ENCODE peak calls at places on chromosomes 16 and 17, in eight cellular contexts. One of them, this sample, is unnamed.
A peak's percentile ranks its signal among the peaks of the same experiment; 100 is the strongest.

GRCh38 chr17:65559802-65560627 is 1.4 kb downstream of the AXIN2 start:
- DNase-seq in stimulated activated CD8-positive, alpha-beta memory T cell treated with anti-CD3 and anti-CD28 coated beads, Interleukin-7, amount 100 ng/mL, for 24 hours: no peak
- DNase-seq in CD8-positive, alpha-beta memory T cell: peak; percentile 49
- DNase-seq in activated effector memory CD4-positive, alpha-beta T cell treated with Interleukin-2 at 50 U/mL for 16 hours: peak; percentile 18
- DNase-seq in Caco-2: peak; percentile 74
- DNase-seq in IMR-90: no peak
- DNase-seq in naive B cell: peak; percentile 10
- DNase-seq in HEK293T: peak; percentile 39
- DNase-seq in this sample: no peak

GRCh38 chr16:85902366-85903155 is 3.6 kb downstream of the IRF8 start:
- DNase-seq in stimulated activated CD8-positive, alpha-beta memory T cell treated with anti-CD3 and anti-CD28 coated beads, Interleukin-7, amount 100 ng/mL, for 24 hours: no peak
- DNase-seq in CD8-positive, alpha-beta memory T cell: peak; percentile 49
- DNase-seq in activated effector memory CD4-positive, alpha-beta T cell treated with Interleukin-2 at 50 U/mL for 16 hours: peak; percentile 13
- DNase-seq in Caco-2: no peak
- DNase-seq in IMR-90: no peak
- DNase-seq in naive B cell: peak; percentile 87
- DNase-seq in HEK293T: no peak
- DNase-seq in this sample: no peak

GRCh38 chr16:72679856-72680255 is 368.1 kb downstream of the ZFHX3 start:
- DNase-seq in stimulated activated CD8-positive, alpha-beta memory T cell treated with anti-CD3 and anti-CD28 coated beads, Interleukin-7, amount 100 ng/mL, for 24 hours: no peak
- DNase-seq in CD8-positive, alpha-beta memory T cell: no peak
- DNase-seq in activated effector memory CD4-positive, alpha-beta T cell treated with Interleukin-2 at 50 U/mL for 16 hours: no peak
- DNase-seq in Caco-2: no peak
- DNase-seq in IMR-90: no peak
- DNase-seq in naive B cell: no peak
- DNase-seq in HEK293T: no peak
- DNase-seq in this sample: no peak

GRCh38 chr16:49524578-49525315 is 151.1 kb downstream of the C16orf78 start:
- DNase-seq in stimulated activated CD8-positive, alpha-beta memory T cell treated with anti-CD3 and anti-CD28 coated beads, Interleukin-7, amount 100 ng/mL, for 24 hours: no peak
- DNase-seq in CD8-positive, alpha-beta memory T cell: no peak
- DNase-seq in activated effector memory CD4-positive, alpha-beta T cell treated with Interleukin-2 at 50 U/mL for 16 hours: no peak
- DNase-seq in Caco-2: no peak
- DNase-seq in IMR-90: no peak
- DNase-seq in naive B cell: no peak
- DNase-seq in HEK293T: no peak
- DNase-seq in this sample: no peak

GRCh38 chr17:74393323-74393942 is 26.1 kb downstream of the GPR142 start:
- DNase-seq in stimulated activated CD8-positive, alpha-beta memory T cell treated with anti-CD3 and anti-CD28 coated beads, Interleukin-7, amount 100 ng/mL, for 24 hours: no peak
- DNase-seq in CD8-positive, alpha-beta memory T cell: no peak
- DNase-seq in activated effector memory CD4-positive, alpha-beta T cell treated with Interleukin-2 at 50 U/mL for 16 hours: no peak
- DNase-seq in Caco-2: no peak
- DNase-seq in IMR-90: no peak
- DNase-seq in naive B cell: no peak
- DNase-seq in HEK293T: no peak
- DNase-seq in this sample: no peak

GRCh38 chr16:78684040-78684611 is 584.7 kb downstream of the WWOX start:
- DNase-seq in stimulated activated CD8-positive, alpha-beta memory T cell treated with anti-CD3 and anti-CD28 coated beads, Interleukin-7, amount 100 ng/mL, for 24 hours: no peak
- DNase-seq in CD8-positive, alpha-beta memory T cell: no peak
- DNase-seq in activated effector memory CD4-positive, alpha-beta T cell treated with Interleukin-2 at 50 U/mL for 16 hours: no peak
- DNase-seq in Caco-2: peak; percentile 54
- DNase-seq in IMR-90: peak; percentile 43
- DNase-seq in naive B cell: no peak
- DNase-seq in HEK293T: no peak
- DNase-seq in this sample: no peak

GRCh38 chr17:45347451-45347850 is 30.6 kb upstream of the MAP3K14 start:
- DNase-seq in stimulated activated CD8-positive, alpha-beta memory T cell treated with anti-CD3 and anti-CD28 coated beads, Interleukin-7, amount 100 ng/mL, for 24 hours: no peak
- DNase-seq in CD8-positive, alpha-beta memory T cell: no peak
- DNase-seq in activated effector memory CD4-positive, alpha-beta T cell treated with Interleukin-2 at 50 U/mL for 16 hours: no peak
- DNase-seq in Caco-2: no peak
- DNase-seq in IMR-90: no peak
- DNase-seq in naive B cell: no peak
- DNase-seq in HEK293T: no peak
- DNase-seq in this sample: no peak

GRCh38 chr16:57383276-57384247 is 11.3 kb downstream of the CX3CL1 start:
- DNase-seq in stimulated activated CD8-positive, alpha-beta memory T cell treated with anti-CD3 and anti-CD28 coated beads, Interleukin-7, amount 100 ng/mL, for 24 hours: no peak
- DNase-seq in CD8-positive, alpha-beta memory T cell: no peak
- DNase-seq in activated effector memory CD4-positive, alpha-beta T cell treated with Interleukin-2 at 50 U/mL for 16 hours: no peak
- DNase-seq in Caco-2: peak; percentile 53
- DNase-seq in IMR-90: peak; percentile 36
- DNase-seq in naive B cell: no peak
- DNase-seq in HEK293T: no peak
- DNase-seq in this sample: peak; percentile 13

GRCh38 chr17:75557075-75557851 is 30.3 kb upstream of the MYO15B start:
- DNase-seq in stimulated activated CD8-positive, alpha-beta memory T cell treated with anti-CD3 and anti-CD28 coated beads, Interleukin-7, amount 100 ng/mL, for 24 hours: no peak
- DNase-seq in CD8-positive, alpha-beta memory T cell: no peak
- DNase-seq in activated effector memory CD4-positive, alpha-beta T cell treated with Interleukin-2 at 50 U/mL for 16 hours: no peak
- DNase-seq in Caco-2: peak; percentile 82
- DNase-seq in IMR-90: peak; percentile 17
- DNase-seq in naive B cell: no peak
- DNase-seq in HEK293T: no peak
- DNase-seq in this sample: no peak

GRCh38 chr17:68599091-68599872 is 1.9 kb downstream of the FAM20A start:
- DNase-seq in stimulated activated CD8-positive, alpha-beta memory T cell treated with anti-CD3 and anti-CD28 coated beads, Interleukin-7, amount 100 ng/mL, for 24 hours: no peak
- DNase-seq in CD8-positive, alpha-beta memory T cell: no peak
- DNase-seq in activated effector memory CD4-positive, alpha-beta T cell treated with Interleukin-2 at 50 U/mL for 16 hours: no peak
- DNase-seq in Caco-2: peak; percentile 47
- DNase-seq in IMR-90: no peak
- DNase-seq in naive B cell: no peak
- DNase-seq in HEK293T: no peak
- DNase-seq in this sample: no peak

GRCh38 chr16:69567031-69567680 is 1.4 kb downstream of the NFAT5 start:
- DNase-seq in stimulated activated CD8-positive, alpha-beta memory T cell treated with anti-CD3 and anti-CD28 coated beads, Interleukin-7, amount 100 ng/mL, for 24 hours: no peak
- DNase-seq in CD8-positive, alpha-beta memory T cell: peak; percentile 31
- DNase-seq in activated effector memory CD4-positive, alpha-beta T cell treated with Interleukin-2 at 50 U/mL for 16 hours: no peak
- DNase-seq in Caco-2: peak; percentile 52
- DNase-seq in IMR-90: peak; percentile 33
- DNase-seq in naive B cell: peak; percentile 40
- DNase-seq in HEK293T: peak; percentile 18
- DNase-seq in this sample: peak; percentile 3

GRCh38 chr17:20981046-20981920 is 61.5 kb downstream of the USP22 start:
- DNase-seq in stimulated activated CD8-positive, alpha-beta memory T cell treated with anti-CD3 and anti-CD28 coated beads, Interleukin-7, amount 100 ng/mL, for 24 hours: no peak
- DNase-seq in CD8-positive, alpha-beta memory T cell: no peak
- DNase-seq in activated effector memory CD4-positive, alpha-beta T cell treated with Interleukin-2 at 50 U/mL for 16 hours: no peak
- DNase-seq in Caco-2: no peak
- DNase-seq in IMR-90: no peak
- DNase-seq in naive B cell: no peak
- DNase-seq in HEK293T: no peak
- DNase-seq in this sample: no peak

GRCh38 chr17:81537856-81538555 is 9.8 kb downstream of the FSCN2 start:
- DNase-seq in stimulated activated CD8-positive, alpha-beta memory T cell treated with anti-CD3 and anti-CD28 coated beads, Interleukin-7, amount 100 ng/mL, for 24 hours: no peak
- DNase-seq in CD8-positive, alpha-beta memory T cell: no peak
- DNase-seq in activated effector memory CD4-positive, alpha-beta T cell treated with Interleukin-2 at 50 U/mL for 16 hours: no peak
- DNase-seq in Caco-2: no peak
- DNase-seq in IMR-90: no peak
- DNase-seq in naive B cell: no peak
- DNase-seq in HEK293T: no peak
- DNase-seq in this sample: no peak

GRCh38 chr16:49649013-49649785 is 206.7 kb downstream of the ZNF423 start:
- DNase-seq in stimulated activated CD8-positive, alpha-beta memory T cell treated with anti-CD3 and anti-CD28 coated beads, Interleukin-7, amount 100 ng/mL, for 24 hours: no peak
- DNase-seq in CD8-positive, alpha-beta memory T cell: no peak
- DNase-seq in activated effector memory CD4-positive, alpha-beta T cell treated with Interleukin-2 at 50 U/mL for 16 hours: no peak
- DNase-seq in Caco-2: no peak
- DNase-seq in IMR-90: no peak
- DNase-seq in naive B cell: no peak
- DNase-seq in HEK293T: no peak
- DNase-seq in this sample: no peak

GRCh38 chr17:19346351-19347255 is 15.9 kb downstream of the B9D1 start:
- DNase-seq in stimulated activated CD8-positive, alpha-beta memory T cell treated with anti-CD3 and anti-CD28 coated beads, Interleukin-7, amount 100 ng/mL, for 24 hours: no peak
- DNase-seq in CD8-positive, alpha-beta memory T cell: no peak
- DNase-seq in activated effector memory CD4-positive, alpha-beta T cell treated with Interleukin-2 at 50 U/mL for 16 hours: no peak
- DNase-seq in Caco-2: peak; percentile 38
- DNase-seq in IMR-90: peak; percentile 91
- DNase-seq in naive B cell: no peak
- DNase-seq in HEK293T: no peak
- DNase-seq in this sample: peak; percentile 89

GRCh38 chr16:88768041-88768876 is 16.8 kb downstream of the PIEZO1 start:
- DNase-seq in stimulated activated CD8-positive, alpha-beta memory T cell treated with anti-CD3 and anti-CD28 coated beads, Interleukin-7, amount 100 ng/mL, for 24 hours: no peak
- DNase-seq in CD8-positive, alpha-beta memory T cell: no peak
- DNase-seq in activated effector memory CD4-positive, alpha-beta T cell treated with Interleukin-2 at 50 U/mL for 16 hours: no peak
- DNase-seq in Caco-2: no peak
- DNase-seq in IMR-90: peak; percentile 57
- DNase-seq in naive B cell: no peak
- DNase-seq in HEK293T: no peak
- DNase-seq in this sample: no peak

GRCh38 chr16:56972403-56972802 is 10.7 kb downstream of the CETP start:
- DNase-seq in stimulated activated CD8-positive, alpha-beta memory T cell treated with anti-CD3 and anti-CD28 coated beads, Interleukin-7, amount 100 ng/mL, for 24 hours: no peak
- DNase-seq in CD8-positive, alpha-beta memory T cell: no peak
- DNase-seq in activated effector memory CD4-positive, alpha-beta T cell treated with Interleukin-2 at 50 U/mL for 16 hours: no peak
- DNase-seq in Caco-2: no peak
- DNase-seq in IMR-90: no peak
- DNase-seq in naive B cell: no peak
- DNase-seq in HEK293T: no peak
- DNase-seq in this sample: no peak

GRCh38 chr17:33049781-33050414 is 58.3 kb downstream of the SPACA3 start:
- DNase-seq in stimulated activated CD8-positive, alpha-beta memory T cell treated with anti-CD3 and anti-CD28 coated beads, Interleukin-7, amount 100 ng/mL, for 24 hours: peak; percentile 7
- DNase-seq in CD8-positive, alpha-beta memory T cell: no peak
- DNase-seq in activated effector memory CD4-positive, alpha-beta T cell treated with Interleukin-2 at 50 U/mL for 16 hours: no peak
- DNase-seq in Caco-2: peak; percentile 50
- DNase-seq in IMR-90: peak; percentile 48
- DNase-seq in naive B cell: peak; percentile 6
- DNase-seq in HEK293T: peak; percentile 58
- DNase-seq in this sample: peak; percentile 76

GRCh38 chr17:15349119-15349518 is 7.7 kb upstream of the TEKT3 start:
- DNase-seq in stimulated activated CD8-positive, alpha-beta memory T cell treated with anti-CD3 and anti-CD28 coated beads, Interleukin-7, amount 100 ng/mL, for 24 hours: no peak
- DNase-seq in CD8-positive, alpha-beta memory T cell: no peak
- DNase-seq in activated effector memory CD4-positive, alpha-beta T cell treated with Interleukin-2 at 50 U/mL for 16 hours: no peak
- DNase-seq in Caco-2: no peak
- DNase-seq in IMR-90: no peak
- DNase-seq in naive B cell: no peak
- DNase-seq in HEK293T: no peak
- DNase-seq in this sample: no peak

GRCh38 chr17:70521821-70522256 is 352.5 kb downstream of the KCNJ2 start:
- DNase-seq in stimulated activated CD8-positive, alpha-beta memory T cell treated with anti-CD3 and anti-CD28 coated beads, Interleukin-7, amount 100 ng/mL, for 24 hours: no peak
- DNase-seq in CD8-positive, alpha-beta memory T cell: no peak
- DNase-seq in activated effector memory CD4-positive, alpha-beta T cell treated with Interleukin-2 at 50 U/mL for 16 hours: no peak
- DNase-seq in Caco-2: no peak
- DNase-seq in IMR-90: peak; percentile 24
- DNase-seq in naive B cell: no peak
- DNase-seq in HEK293T: no peak
- DNase-seq in this sample: peak; percentile 4

GRCh38 chr16:89268585-89268984 is 51.1 kb downstream of the ZNF778 start:
- DNase-seq in stimulated activated CD8-positive, alpha-beta memory T cell treated with anti-CD3 and anti-CD28 coated beads, Interleukin-7, amount 100 ng/mL, for 24 hours: no peak
- DNase-seq in CD8-positive, alpha-beta memory T cell: no peak
- DNase-seq in activated effector memory CD4-positive, alpha-beta T cell treated with Interleukin-2 at 50 U/mL for 16 hours: no peak
- DNase-seq in Caco-2: no peak
- DNase-seq in IMR-90: no peak
- DNase-seq in naive B cell: no peak
- DNase-seq in HEK293T: no peak
- DNase-seq in this sample: no peak

GRCh38 chr17:59361386-59361785 is 29.9 kb downstream of the YPEL2 start:
- DNase-seq in stimulated activated CD8-positive, alpha-beta memory T cell treated with anti-CD3 and anti-CD28 coated beads, Interleukin-7, amount 100 ng/mL, for 24 hours: no peak
- DNase-seq in CD8-positive, alpha-beta memory T cell: no peak
- DNase-seq in activated effector memory CD4-positive, alpha-beta T cell treated with Interleukin-2 at 50 U/mL for 16 hours: no peak
- DNase-seq in Caco-2: no peak
- DNase-seq in IMR-90: peak; percentile 81
- DNase-seq in naive B cell: no peak
- DNase-seq in HEK293T: no peak
- DNase-seq in this sample: no peak

GRCh38 chr17:307741-308507 is 44.7 kb downstream of the RPH3AL start:
- DNase-seq in stimulated activated CD8-positive, alpha-beta memory T cell treated with anti-CD3 and anti-CD28 coated beads, Interleukin-7, amount 100 ng/mL, for 24 hours: no peak
- DNase-seq in CD8-positive, alpha-beta memory T cell: no peak
- DNase-seq in activated effector memory CD4-positive, alpha-beta T cell treated with Interleukin-2 at 50 U/mL for 16 hours: no peak
- DNase-seq in Caco-2: no peak
- DNase-seq in IMR-90: no peak
- DNase-seq in naive B cell: no peak
- DNase-seq in HEK293T: no peak
- DNase-seq in this sample: no peak

GRCh38 chr16:3188925-3189825 is 1.2 kb downstream of the OR1F1 start:
- DNase-seq in stimulated activated CD8-positive, alpha-beta memory T cell treated with anti-CD3 and anti-CD28 coated beads, Interleukin-7, amount 100 ng/mL, for 24 hours: no peak
- DNase-seq in CD8-positive, alpha-beta memory T cell: peak; percentile 29
- DNase-seq in activated effector memory CD4-positive, alpha-beta T cell treated with Interleukin-2 at 50 U/mL for 16 hours: no peak
- DNase-seq in Caco-2: no peak
- DNase-seq in IMR-90: peak; percentile 59
- DNase-seq in naive B cell: no peak
- DNase-seq in HEK293T: peak; percentile 50
- DNase-seq in this sample: no peak

GRCh38 chr17:10668771-10669170 is 11.7 kb upstream of the MYH3 start:
- DNase-seq in stimulated activated CD8-positive, alpha-beta memory T cell treated with anti-CD3 and anti-CD28 coated beads, Interleukin-7, amount 100 ng/mL, for 24 hours: no peak
- DNase-seq in CD8-positive, alpha-beta memory T cell: no peak
- DNase-seq in activated effector memory CD4-positive, alpha-beta T cell treated with Interleukin-2 at 50 U/mL for 16 hours: no peak
- DNase-seq in Caco-2: peak; percentile 35
- DNase-seq in IMR-90: peak; percentile 83
- DNase-seq in naive B cell: no peak
- DNase-seq in HEK293T: no peak
- DNase-seq in this sample: no peak

GRCh38 chr17:56604691-56605090 is 11.2 kb downstream of the NOG start:
- DNase-seq in stimulated activated CD8-positive, alpha-beta memory T cell treated with anti-CD3 and anti-CD28 coated beads, Interleukin-7, amount 100 ng/mL, for 24 hours: no peak
- DNase-seq in CD8-positive, alpha-beta memory T cell: no peak
- DNase-seq in activated effector memory CD4-positive, alpha-beta T cell treated with Interleukin-2 at 50 U/mL for 16 hours: no peak
- DNase-seq in Caco-2: no peak
- DNase-seq in IMR-90: no peak
- DNase-seq in naive B cell: no peak
- DNase-seq in HEK293T: no peak
- DNase-seq in this sample: no peak

GRCh38 chr17:44297975-44298374 is 10.4 kb upstream of the RUNDC3A start:
- DNase-seq in stimulated activated CD8-positive, alpha-beta memory T cell treated with anti-CD3 and anti-CD28 coated beads, Interleukin-7, amount 100 ng/mL, for 24 hours: no peak
- DNase-seq in CD8-positive, alpha-beta memory T cell: no peak
- DNase-seq in activated effector memory CD4-positive, alpha-beta T cell treated with Interleukin-2 at 50 U/mL for 16 hours: no peak
- DNase-seq in Caco-2: no peak
- DNase-seq in IMR-90: no peak
- DNase-seq in naive B cell: no peak
- DNase-seq in HEK293T: no peak
- DNase-seq in this sample: no peak

GRCh38 chr16:1543085-1543896 is 9.8 kb downstream of the TMEM204 start:
- DNase-seq in stimulated activated CD8-positive, alpha-beta memory T cell treated with anti-CD3 and anti-CD28 coated beads, Interleukin-7, amount 100 ng/mL, for 24 hours: peak; percentile 35
- DNase-seq in CD8-positive, alpha-beta memory T cell: peak; percentile 38
- DNase-seq in activated effector memory CD4-positive, alpha-beta T cell treated with Interleukin-2 at 50 U/mL for 16 hours: peak; percentile 20
- DNase-seq in Caco-2: no peak
- DNase-seq in IMR-90: peak; percentile 76
- DNase-seq in naive B cell: peak; percentile 34
- DNase-seq in HEK293T: peak; percentile 56
- DNase-seq in this sample: peak; percentile 53

GRCh38 chr17:42067371-42068180 is 17.2 kb upstream of the C17orf113 start:
- DNase-seq in stimulated activated CD8-positive, alpha-beta memory T cell treated with anti-CD3 and anti-CD28 coated beads, Interleukin-7, amount 100 ng/mL, for 24 hours: peak; percentile 54
- DNase-seq in CD8-positive, alpha-beta memory T cell: peak; percentile 56
- DNase-seq in activated effector memory CD4-positive, alpha-beta T cell treated with Interleukin-2 at 50 U/mL for 16 hours: peak; percentile 53
- DNase-seq in Caco-2: peak; percentile 74
- DNase-seq in IMR-90: peak; percentile 23
- DNase-seq in naive B cell: peak; percentile 61
- DNase-seq in HEK293T: peak; percentile 80
- DNase-seq in this sample: peak; percentile 50

GRCh38 chr17:40548491-40548981 is 16.7 kb downstream of the CCR7 start:
- DNase-seq in stimulated activated CD8-positive, alpha-beta memory T cell treated with anti-CD3 and anti-CD28 coated beads, Interleukin-7, amount 100 ng/mL, for 24 hours: no peak
- DNase-seq in CD8-positive, alpha-beta memory T cell: no peak
- DNase-seq in activated effector memory CD4-positive, alpha-beta T cell treated with Interleukin-2 at 50 U/mL for 16 hours: no peak
- DNase-seq in Caco-2: no peak
- DNase-seq in IMR-90: no peak
- DNase-seq in naive B cell: no peak
- DNase-seq in HEK293T: no peak
- DNase-seq in this sample: no peak

GRCh38 chr17:69997332-69997731 is 77.7 kb upstream of the KCNJ16 start:
- DNase-seq in stimulated activated CD8-positive, alpha-beta memory T cell treated with anti-CD3 and anti-CD28 coated beads, Interleukin-7, amount 100 ng/mL, for 24 hours: no peak
- DNase-seq in CD8-positive, alpha-beta memory T cell: no peak
- DNase-seq in activated effector memory CD4-positive, alpha-beta T cell treated with Interleukin-2 at 50 U/mL for 16 hours: no peak
- DNase-seq in Caco-2: no peak
- DNase-seq in IMR-90: peak; percentile 73
- DNase-seq in naive B cell: no peak
- DNase-seq in HEK293T: no peak
- DNase-seq in this sample: no peak

GRCh38 chr17:57842280-57842679 is 7.6 kb downstream of the MRPS23 start:
- DNase-seq in stimulated activated CD8-positive, alpha-beta memory T cell treated with anti-CD3 and anti-CD28 coated beads, Interleukin-7, amount 100 ng/mL, for 24 hours: no peak
- DNase-seq in CD8-positive, alpha-beta memory T cell: no peak
- DNase-seq in activated effector memory CD4-positive, alpha-beta T cell treated with Interleukin-2 at 50 U/mL for 16 hours: no peak
- DNase-seq in Caco-2: no peak
- DNase-seq in IMR-90: no peak
- DNase-seq in naive B cell: no peak
- DNase-seq in HEK293T: no peak
- DNase-seq in this sample: no peak

GRCh38 chr17:69501591-69502468 is 87.3 kb downstream of the MAP2K6 start:
- DNase-seq in stimulated activated CD8-positive, alpha-beta memory T cell treated with anti-CD3 and anti-CD28 coated beads, Interleukin-7, amount 100 ng/mL, for 24 hours: no peak
- DNase-seq in CD8-positive, alpha-beta memory T cell: no peak
- DNase-seq in activated effector memory CD4-positive, alpha-beta T cell treated with Interleukin-2 at 50 U/mL for 16 hours: no peak
- DNase-seq in Caco-2: peak; percentile 62
- DNase-seq in IMR-90: peak; percentile 90
- DNase-seq in naive B cell: no peak
- DNase-seq in HEK293T: peak; percentile 14
- DNase-seq in this sample: no peak

GRCh38 chr17:20008242-20009051 is 712 bp upstream of the SPECC1 start:
- DNase-seq in stimulated activated CD8-positive, alpha-beta memory T cell treated with anti-CD3 and anti-CD28 coated beads, Interleukin-7, amount 100 ng/mL, for 24 hours: no peak
- DNase-seq in CD8-positive, alpha-beta memory T cell: no peak
- DNase-seq in activated effector memory CD4-positive, alpha-beta T cell treated with Interleukin-2 at 50 U/mL for 16 hours: no peak
- DNase-seq in Caco-2: no peak
- DNase-seq in IMR-90: no peak
- DNase-seq in naive B cell: no peak
- DNase-seq in HEK293T: peak; percentile 43
- DNase-seq in this sample: no peak

This sample was measured in COLO829.